ENCODE peak calls at places on chromosomes 2 and 18, in four cellular contexts. One of them, this sample, is unnamed.

GRCh38 chr2:127599211-127599610 is 46.7 kb upstream of the GPR17 start:
- DNase-seq in EH: peak; percentile 72
- DNase-seq in GM06990: no peak
- DNase-seq in activated CD4-positive, alpha-beta T cell treated with anti-CD3 and anti-CD28 coated beads for 24 hours: no peak
- DNase-seq in this sample: no peak

GRCh38 chr2:127640082-127641072 is 5.6 kb upstream of the GPR17 start:
- DNase-seq in GM06990: peak; percentile 73
- DNase-seq in EH: no peak
- DNase-seq in activated CD4-positive, alpha-beta T cell treated with anti-CD3 and anti-CD28 coated beads for 24 hours: no peak
- DNase-seq in this sample: peak; percentile 29

GRCh38 chr2:96556441-96557330 is 20.1 kb downstream of the ARID5A start:
- DNase-seq in EH: peak; percentile 72
- DNase-seq in GM06990: no peak
- DNase-seq in activated CD4-positive, alpha-beta T cell treated with anti-CD3 and anti-CD28 coated beads for 24 hours: peak; percentile 46
- DNase-seq in this sample: peak; percentile 43

GRCh38 chr18:31497404-31497710 is 620 bp upstream of the DSG2 start:
- DNase-seq in GM06990: no peak
- DNase-seq in EH: no peak
- DNase-seq in activated CD4-positive, alpha-beta T cell treated with anti-CD3 and anti-CD28 coated beads for 24 hours: no peak
- DNase-seq in this sample: no peak

GRCh38 chr2:230230087-230230486 is 4.6 kb downstream of the SP140 start:
- DNase-seq in activated CD4-positive, alpha-beta T cell treated with anti-CD3 and anti-CD28 coated beads for 24 hours: no peak
- DNase-seq in GM06990: no peak
- DNase-seq in EH: peak; percentile 61
- DNase-seq in this sample: no peak

GRCh38 chr2:74002515-74003391 is 18.0 kb downstream of the TET3 start:
- DNase-seq in activated CD4-positive, alpha-beta T cell treated with anti-CD3 and anti-CD28 coated beads for 24 hours: peak; percentile 54
- DNase-seq in EH: peak; percentile 89
- DNase-seq in GM06990: peak; percentile 87
- DNase-seq in this sample: peak; percentile 91

GRCh38 chr2:10584843-10585475 is 104.8 kb downstream of the NOL10 start:
- DNase-seq in GM06990: no peak
- DNase-seq in EH: peak; percentile 97
- DNase-seq in activated CD4-positive, alpha-beta T cell treated with anti-CD3 and anti-CD28 coated beads for 24 hours: no peak
- DNase-seq in this sample: peak; percentile 10

GRCh38 chr2:71898375-71898774 is 249.3 kb downstream of the CYP26B1 start:
- DNase-seq in GM06990: no peak
- DNase-seq in EH: no peak
- DNase-seq in activated CD4-positive, alpha-beta T cell treated with anti-CD3 and anti-CD28 coated beads for 24 hours: no peak
- DNase-seq in this sample: no peak

GRCh38 chr18:68426731-68427315 is 288.1 kb downstream of the TMX3 start:
- DNase-seq in activated CD4-positive, alpha-beta T cell treated with anti-CD3 and anti-CD28 coated beads for 24 hours: no peak
- DNase-seq in EH: no peak
- DNase-seq in GM06990: no peak
- DNase-seq in this sample: no peak

GRCh38 chr18:57915241-57915640 is 112.1 kb upstream of the ATP8B1 start:
- DNase-seq in GM06990: no peak
- DNase-seq in EH: no peak
- DNase-seq in activated CD4-positive, alpha-beta T cell treated with anti-CD3 and anti-CD28 coated beads for 24 hours: no peak
- DNase-seq in this sample: no peak

GRCh38 chr2:238141541-238142318 is 3.3 kb downstream of the KLHL30 start:
- DNase-seq in activated CD4-positive, alpha-beta T cell treated with anti-CD3 and anti-CD28 coated beads for 24 hours: no peak
- DNase-seq in EH: peak; percentile 76
- DNase-seq in GM06990: no peak
- DNase-seq in this sample: no peak

This sample was measured in dermis microvascular lymphatic vessel endothelial cell.